ENCODE peak calls at places on chromosomes 5 and 9, in ten cellular contexts. One of them, this sample, is unnamed.

GRCh38 chr9:22208846-22209585 is 199.9 kb upstream of the CDKN2B start:
- DNase-seq in fibroblast of mammary gland: peak
- DNase-seq in H9: no peak
- DNase-seq in brain microvascular endothelial cell: no peak
- DNase-seq in bronchial epithelial cell: peak
- DNase-seq in fibroblast of lung: peak
- DNase-seq in activated B cell treated with CpG ODN at 0.5 μM for 24 hours: no peak
- DNase-seq in neural crest cell: no peak
- DNase-seq in heart right ventricle: no peak
- DNase-seq in CD8-positive, alpha-beta T cell: no peak
- DNase-seq in this sample: no peak

GRCh38 chr5:144368556-144368955 is 197.9 kb downstream of the KCTD16 start:
- DNase-seq in CD8-positive, alpha-beta T cell: no peak
- DNase-seq in H9: no peak
- DNase-seq in bronchial epithelial cell: peak
- DNase-seq in heart right ventricle: no peak
- DNase-seq in activated B cell treated with CpG ODN at 0.5 μM for 24 hours: no peak
- DNase-seq in neural crest cell: no peak
- DNase-seq in fibroblast of lung: peak
- DNase-seq in fibroblast of mammary gland: peak
- DNase-seq in brain microvascular endothelial cell: no peak
- DNase-seq in this sample: no peak

GRCh38 chr5:115460476-115460875 is 84.1 kb downstream of the FEM1C start:
- DNase-seq in fibroblast of mammary gland: peak
- DNase-seq in activated B cell treated with CpG ODN at 0.5 μM for 24 hours: no peak
- DNase-seq in heart right ventricle: peak
- DNase-seq in CD8-positive, alpha-beta T cell: no peak
- DNase-seq in neural crest cell: no peak
- DNase-seq in H9: no peak
- DNase-seq in fibroblast of lung: peak
- DNase-seq in bronchial epithelial cell: peak
- DNase-seq in brain microvascular endothelial cell: peak
- DNase-seq in this sample: peak

GRCh38 chr5:178113841-178114324 is 551 bp downstream of the N4BP3 start:
- DNase-seq in heart right ventricle: no peak
- DNase-seq in bronchial epithelial cell: no peak
- DNase-seq in CD8-positive, alpha-beta T cell: peak
- DNase-seq in neural crest cell: no peak
- DNase-seq in H9: no peak
- DNase-seq in fibroblast of mammary gland: no peak
- DNase-seq in fibroblast of lung: no peak
- DNase-seq in activated B cell treated with CpG ODN at 0.5 μM for 24 hours: peak
- DNase-seq in brain microvascular endothelial cell: no peak
- DNase-seq in this sample: peak

GRCh38 chr9:70485273-70485858 is 70.9 kb upstream of the KLF9 start:
- DNase-seq in neural crest cell: no peak
- DNase-seq in CD8-positive, alpha-beta T cell: no peak
- DNase-seq in brain microvascular endothelial cell: peak
- DNase-seq in activated B cell treated with CpG ODN at 0.5 μM for 24 hours: no peak
- DNase-seq in fibroblast of mammary gland: no peak
- DNase-seq in bronchial epithelial cell: no peak
- DNase-seq in H9: no peak
- DNase-seq in heart right ventricle: peak
- DNase-seq in fibroblast of lung: no peak
- DNase-seq in this sample: no peak

GRCh38 chr5:168327994-168328393 is 36.5 kb downstream of the WWC1 start:
- DNase-seq in heart right ventricle: no peak
- DNase-seq in brain microvascular endothelial cell: no peak
- DNase-seq in fibroblast of mammary gland: peak
- DNase-seq in CD8-positive, alpha-beta T cell: no peak
- DNase-seq in fibroblast of lung: peak
- DNase-seq in H9: no peak
- DNase-seq in bronchial epithelial cell: peak
- DNase-seq in activated B cell treated with CpG ODN at 0.5 μM for 24 hours: no peak
- DNase-seq in neural crest cell: no peak
- DNase-seq in this sample: no peak

GRCh38 chr9:93223241-93224180 is 39.6 kb downstream of the WNK2 start:
- DNase-seq in neural crest cell: no peak
- DNase-seq in fibroblast of mammary gland: peak
- DNase-seq in H9: no peak
- DNase-seq in heart right ventricle: peak
- DNase-seq in brain microvascular endothelial cell: peak
- DNase-seq in activated B cell treated with CpG ODN at 0.5 μM for 24 hours: no peak
- DNase-seq in bronchial epithelial cell: peak
- DNase-seq in fibroblast of lung: peak
- DNase-seq in CD8-positive, alpha-beta T cell: no peak
- DNase-seq in this sample: no peak

GRCh38 chr5:112604741-112605390 is 132.8 kb upstream of the APC start:
- DNase-seq in activated B cell treated with CpG ODN at 0.5 μM for 24 hours: no peak
- DNase-seq in brain microvascular endothelial cell: no peak
- DNase-seq in H9: no peak
- DNase-seq in bronchial epithelial cell: peak
- DNase-seq in heart right ventricle: no peak
- DNase-seq in fibroblast of lung: no peak
- DNase-seq in neural crest cell: no peak
- DNase-seq in fibroblast of mammary gland: peak
- DNase-seq in CD8-positive, alpha-beta T cell: no peak
- DNase-seq in this sample: peak

GRCh38 chr5:45643051-45643450 is 53.1 kb downstream of the HCN1 start:
- DNase-seq in brain microvascular endothelial cell: no peak
- DNase-seq in bronchial epithelial cell: no peak
- DNase-seq in activated B cell treated with CpG ODN at 0.5 μM for 24 hours: no peak
- DNase-seq in heart right ventricle: no peak
- DNase-seq in fibroblast of lung: no peak
- DNase-seq in H9: no peak
- DNase-seq in neural crest cell: no peak
- DNase-seq in fibroblast of mammary gland: no peak
- DNase-seq in CD8-positive, alpha-beta T cell: no peak
- DNase-seq in this sample: no peak

GRCh38 chr5:45642370-45642769 is 53.8 kb downstream of the HCN1 start:
- DNase-seq in brain microvascular endothelial cell: no peak
- DNase-seq in CD8-positive, alpha-beta T cell: no peak
- DNase-seq in neural crest cell: no peak
- DNase-seq in fibroblast of mammary gland: no peak
- DNase-seq in fibroblast of lung: no peak
- DNase-seq in heart right ventricle: no peak
- DNase-seq in activated B cell treated with CpG ODN at 0.5 μM for 24 hours: no peak
- DNase-seq in bronchial epithelial cell: no peak
- DNase-seq in H9: no peak
- DNase-seq in this sample: no peak

DNA sequence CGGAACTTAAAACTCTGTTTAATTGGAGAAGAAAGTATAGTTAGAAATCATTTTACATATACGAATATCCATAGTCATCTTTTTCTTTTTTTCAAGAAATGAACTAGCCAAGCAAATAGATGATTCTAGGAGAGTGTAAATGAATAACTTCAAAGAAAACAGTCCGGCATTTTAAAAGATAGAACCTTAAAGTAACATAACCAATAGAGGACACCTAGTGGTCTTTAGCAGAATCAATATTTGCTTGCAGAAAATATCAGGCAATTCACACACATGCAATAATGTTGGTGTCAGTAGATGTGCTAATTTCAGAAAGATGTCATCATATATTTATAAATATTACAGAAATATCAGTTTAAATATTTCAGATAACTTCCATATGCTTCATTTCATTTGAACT is 57.1 kb downstream of the HCN1 start:
- DNase-seq in bronchial epithelial cell: no peak
- DNase-seq in heart right ventricle: no peak
- DNase-seq in activated B cell treated with CpG ODN at 0.5 μM for 24 hours: no peak
- DNase-seq in brain microvascular endothelial cell: no peak
- DNase-seq in neural crest cell: no peak
- DNase-seq in fibroblast of lung: no peak
- DNase-seq in fibroblast of mammary gland: peak
- DNase-seq in CD8-positive, alpha-beta T cell: no peak
- DNase-seq in H9: no peak
- DNase-seq in this sample: no peak
- TF ChIP-seq CTCF in bronchial epithelial cell: no peak
- TF ChIP-seq CTCF in heart right ventricle: no peak
- TF ChIP-seq CTCF in activated B cell treated with CpG ODN at 0.5 μM for 24 hours: no peak
- TF ChIP-seq CTCF in brain microvascular endothelial cell: no peak
- TF ChIP-seq CTCF in neural crest cell: peak
- TF ChIP-seq CTCF in fibroblast of lung: no peak
- TF ChIP-seq CTCF in fibroblast of mammary gland: peak
- TF ChIP-seq CTCF in CD8-positive, alpha-beta T cell: no peak
- TF ChIP-seq CTCF in H9: peak
- TF ChIP-seq CTCF in this sample: no peak

GRCh38 chr9:120436937-120437592 is 142.9 kb downstream of the CDK5RAP2 start:
- DNase-seq in fibroblast of mammary gland: peak
- DNase-seq in brain microvascular endothelial cell: no peak
- DNase-seq in fibroblast of lung: no peak
- DNase-seq in H9: no peak
- DNase-seq in heart right ventricle: no peak
- DNase-seq in bronchial epithelial cell: no peak
- DNase-seq in neural crest cell: no peak
- DNase-seq in activated B cell treated with CpG ODN at 0.5 μM for 24 hours: no peak
- DNase-seq in CD8-positive, alpha-beta T cell: no peak
- DNase-seq in this sample: no peak

GRCh38 chr9:120441446-120442279 is 138.3 kb downstream of the CDK5RAP2 start:
- DNase-seq in activated B cell treated with CpG ODN at 0.5 μM for 24 hours: no peak
- DNase-seq in brain microvascular endothelial cell: peak
- DNase-seq in CD8-positive, alpha-beta T cell: no peak
- DNase-seq in bronchial epithelial cell: peak
- DNase-seq in fibroblast of mammary gland: peak
- DNase-seq in neural crest cell: no peak
- DNase-seq in heart right ventricle: no peak
- DNase-seq in fibroblast of lung: peak
- DNase-seq in H9: no peak
- DNase-seq in this sample: no peak

GRCh38 chr9:120440791-120441190 is 139.2 kb downstream of the CDK5RAP2 start:
- DNase-seq in brain microvascular endothelial cell: no peak
- DNase-seq in fibroblast of mammary gland: no peak
- DNase-seq in CD8-positive, alpha-beta T cell: no peak
- DNase-seq in heart right ventricle: no peak
- DNase-seq in H9: no peak
- DNase-seq in fibroblast of lung: no peak
- DNase-seq in activated B cell treated with CpG ODN at 0.5 μM for 24 hours: no peak
- DNase-seq in bronchial epithelial cell: peak
- DNase-seq in neural crest cell: no peak
- DNase-seq in this sample: no peak

GRCh38 chr9:120438111-120438510 is 141.9 kb downstream of the CDK5RAP2 start:
- DNase-seq in bronchial epithelial cell: peak
- DNase-seq in neural crest cell: no peak
- DNase-seq in fibroblast of mammary gland: peak
- DNase-seq in H9: no peak
- DNase-seq in CD8-positive, alpha-beta T cell: no peak
- DNase-seq in fibroblast of lung: peak
- DNase-seq in heart right ventricle: no peak
- DNase-seq in brain microvascular endothelial cell: no peak
- DNase-seq in activated B cell treated with CpG ODN at 0.5 μM for 24 hours: no peak
- DNase-seq in this sample: no peak

DNA sequence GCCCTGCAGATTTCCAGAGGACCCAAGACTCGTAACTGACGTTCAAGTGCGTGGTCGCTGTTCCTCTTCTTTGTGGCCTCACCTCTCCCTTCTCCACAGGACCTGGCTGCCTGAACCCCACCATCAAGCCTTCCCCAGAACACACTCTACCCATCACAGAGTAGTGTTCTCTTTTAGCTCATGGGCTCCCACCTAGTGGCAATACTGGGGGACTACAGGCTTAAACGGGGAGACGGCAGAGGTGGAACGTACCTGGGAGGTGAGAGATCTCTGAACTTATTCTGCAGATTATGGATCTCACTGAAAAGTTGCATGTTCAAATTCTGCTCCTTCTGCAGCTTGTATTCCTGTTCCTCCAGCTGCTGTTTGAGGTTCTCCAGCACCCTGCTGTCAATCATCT is 140.8 kb downstream of the CDK5RAP2 start:
- DNase-seq in neural crest cell: no peak
- DNase-seq in brain microvascular endothelial cell: no peak
- DNase-seq in H9: peak
- DNase-seq in fibroblast of lung: no peak
- DNase-seq in activated B cell treated with CpG ODN at 0.5 μM for 24 hours: no peak
- DNase-seq in bronchial epithelial cell: no peak
- DNase-seq in CD8-positive, alpha-beta T cell: no peak
- DNase-seq in fibroblast of mammary gland: peak
- DNase-seq in heart right ventricle: no peak
- DNase-seq in this sample: no peak
- TF ChIP-seq CTCF in neural crest cell: peak
- TF ChIP-seq CTCF in brain microvascular endothelial cell: peak
- TF ChIP-seq CTCF in H9: peak
- TF ChIP-seq CTCF in fibroblast of lung: peak
- TF ChIP-seq CTCF in activated B cell treated with CpG ODN at 0.5 μM for 24 hours: no peak
- TF ChIP-seq CTCF in bronchial epithelial cell: peak
- TF ChIP-seq CTCF in CD8-positive, alpha-beta T cell: peak
- TF ChIP-seq CTCF in fibroblast of mammary gland: peak
- TF ChIP-seq CTCF in heart right ventricle: peak
- TF ChIP-seq CTCF in this sample: peak

GRCh38 chr9:90167920-90168319 is 474.7 kb downstream of the DIRAS2 start:
- DNase-seq in bronchial epithelial cell: no peak
- DNase-seq in heart right ventricle: no peak
- DNase-seq in brain microvascular endothelial cell: no peak
- DNase-seq in H9: no peak
- DNase-seq in fibroblast of lung: no peak
- DNase-seq in CD8-positive, alpha-beta T cell: no peak
- DNase-seq in activated B cell treated with CpG ODN at 0.5 μM for 24 hours: no peak
- DNase-seq in fibroblast of mammary gland: no peak
- DNase-seq in neural crest cell: no peak
- DNase-seq in this sample: no peak

GRCh38 chr9:90162326-90162725 is 480.3 kb downstream of the DIRAS2 start:
- DNase-seq in bronchial epithelial cell: no peak
- DNase-seq in brain microvascular endothelial cell: no peak
- DNase-seq in CD8-positive, alpha-beta T cell: no peak
- DNase-seq in heart right ventricle: no peak
- DNase-seq in activated B cell treated with CpG ODN at 0.5 μM for 24 hours: no peak
- DNase-seq in H9: no peak
- DNase-seq in fibroblast of mammary gland: no peak
- DNase-seq in fibroblast of lung: no peak
- DNase-seq in neural crest cell: no peak
- DNase-seq in this sample: no peak

GRCh38 chr9:90165281-90165680 is 477.3 kb downstream of the DIRAS2 start:
- DNase-seq in heart right ventricle: no peak
- DNase-seq in neural crest cell: no peak
- DNase-seq in brain microvascular endothelial cell: no peak
- DNase-seq in CD8-positive, alpha-beta T cell: no peak
- DNase-seq in fibroblast of lung: no peak
- DNase-seq in fibroblast of mammary gland: no peak
- DNase-seq in activated B cell treated with CpG ODN at 0.5 μM for 24 hours: no peak
- DNase-seq in H9: no peak
- DNase-seq in bronchial epithelial cell: no peak
- DNase-seq in this sample: no peak

GRCh38 chr9:90162819-90163218 is 479.8 kb downstream of the DIRAS2 start:
- DNase-seq in heart right ventricle: no peak
- DNase-seq in fibroblast of mammary gland: no peak
- DNase-seq in brain microvascular endothelial cell: no peak
- DNase-seq in neural crest cell: no peak
- DNase-seq in CD8-positive, alpha-beta T cell: no peak
- DNase-seq in bronchial epithelial cell: no peak
- DNase-seq in H9: no peak
- DNase-seq in fibroblast of lung: no peak
- DNase-seq in activated B cell treated with CpG ODN at 0.5 μM for 24 hours: no peak
- DNase-seq in this sample: no peak
- TF ChIP-seq CTCF in heart right ventricle: no peak
- TF ChIP-seq CTCF in fibroblast of mammary gland: no peak
- TF ChIP-seq CTCF in brain microvascular endothelial cell: no peak
- TF ChIP-seq CTCF in neural crest cell: no peak
- TF ChIP-seq CTCF in CD8-positive, alpha-beta T cell: no peak
- TF ChIP-seq CTCF in bronchial epithelial cell: no peak
- TF ChIP-seq CTCF in H9: no peak
- TF ChIP-seq CTCF in fibroblast of lung: no peak
- TF ChIP-seq CTCF in activated B cell treated with CpG ODN at 0.5 μM for 24 hours: no peak
- TF ChIP-seq CTCF in this sample: no peak

GRCh38 chr5:126492939-126493338 is 69.7 kb downstream of the GRAMD2B start:
- DNase-seq in CD8-positive, alpha-beta T cell: no peak
- DNase-seq in H9: no peak
- DNase-seq in fibroblast of lung: peak
- DNase-seq in brain microvascular endothelial cell: no peak
- DNase-seq in neural crest cell: no peak
- DNase-seq in bronchial epithelial cell: no peak
- DNase-seq in fibroblast of mammary gland: peak
- DNase-seq in heart right ventricle: no peak
- DNase-seq in activated B cell treated with CpG ODN at 0.5 μM for 24 hours: no peak
- DNase-seq in this sample: no peak

GRCh38 chr5:126487596-126487995 is 64.4 kb downstream of the GRAMD2B start:
- DNase-seq in H9: no peak
- DNase-seq in CD8-positive, alpha-beta T cell: no peak
- DNase-seq in neural crest cell: no peak
- DNase-seq in heart right ventricle: no peak
- DNase-seq in brain microvascular endothelial cell: no peak
- DNase-seq in activated B cell treated with CpG ODN at 0.5 μM for 24 hours: no peak
- DNase-seq in bronchial epithelial cell: no peak
- DNase-seq in fibroblast of lung: no peak
- DNase-seq in fibroblast of mammary gland: no peak
- DNase-seq in this sample: no peak

GRCh38 chr5:126486332-126486731 is 63.1 kb downstream of the GRAMD2B start:
- DNase-seq in brain microvascular endothelial cell: no peak
- DNase-seq in H9: no peak
- DNase-seq in fibroblast of lung: no peak
- DNase-seq in heart right ventricle: no peak
- DNase-seq in neural crest cell: no peak
- DNase-seq in CD8-positive, alpha-beta T cell: no peak
- DNase-seq in activated B cell treated with CpG ODN at 0.5 μM for 24 hours: no peak
- DNase-seq in fibroblast of mammary gland: no peak
- DNase-seq in bronchial epithelial cell: no peak
- DNase-seq in this sample: no peak

GRCh38 chr5:126488362-126489065 is 65.3 kb downstream of the GRAMD2B start:
- DNase-seq in neural crest cell: no peak
- DNase-seq in brain microvascular endothelial cell: no peak
- DNase-seq in heart right ventricle: no peak
- DNase-seq in fibroblast of lung: no peak
- DNase-seq in activated B cell treated with CpG ODN at 0.5 μM for 24 hours: no peak
- DNase-seq in bronchial epithelial cell: no peak
- DNase-seq in fibroblast of mammary gland: no peak
- DNase-seq in CD8-positive, alpha-beta T cell: no peak
- DNase-seq in H9: no peak
- DNase-seq in this sample: no peak

GRCh38 chr5:126490167-126490937 is 67.1 kb downstream of the GRAMD2B start:
- DNase-seq in activated B cell treated with CpG ODN at 0.5 μM for 24 hours: no peak
- DNase-seq in brain microvascular endothelial cell: no peak
- DNase-seq in H9: peak
- DNase-seq in bronchial epithelial cell: no peak
- DNase-seq in fibroblast of mammary gland: peak
- DNase-seq in CD8-positive, alpha-beta T cell: no peak
- DNase-seq in fibroblast of lung: peak
- DNase-seq in neural crest cell: peak
- DNase-seq in heart right ventricle: no peak
- DNase-seq in this sample: no peak
- TF ChIP-seq CTCF in activated B cell treated with CpG ODN at 0.5 μM for 24 hours: no peak
- TF ChIP-seq CTCF in brain microvascular endothelial cell: peak
- TF ChIP-seq CTCF in H9: peak
- TF ChIP-seq CTCF in bronchial epithelial cell: peak
- TF ChIP-seq CTCF in fibroblast of mammary gland: peak
- TF ChIP-seq CTCF in CD8-positive, alpha-beta T cell: no peak
- TF ChIP-seq CTCF in fibroblast of lung: no peak
- TF ChIP-seq CTCF in neural crest cell: peak
- TF ChIP-seq CTCF in heart right ventricle: no peak
- TF ChIP-seq CTCF in this sample: no peak